ENCODE peak calls at places on chromosomes 4 and X, in seven cellular contexts. One of them, this sample, is unnamed.

GRCh38 chr4:70138751-70139150 is 15.3 kb upstream of the PRR27 start:
- DNase-seq in uterus: no peak
- DNase-seq in GM20000: no peak
- DNase-seq in heart right ventricle: no peak
- DNase-seq in epithelial cell of proximal tubule: no peak
- DNase-seq in Calu3: no peak
- DNase-seq in Caco-2: peak
- DNase-seq in this sample: no peak

GRCh38 chrX:47646636-47647035 is 3.7 kb downstream of the ELK1 start:
- DNase-seq in uterus: no peak
- DNase-seq in Calu3: no peak
- DNase-seq in epithelial cell of proximal tubule: no peak
- DNase-seq in heart right ventricle: no peak
- DNase-seq in Caco-2: no peak
- DNase-seq in GM20000: no peak
- DNase-seq in this sample: no peak

GRCh38 chrX:11533211-11533651 is 132.5 kb downstream of the ARHGAP6 start:
- DNase-seq in GM20000: peak
- DNase-seq in uterus: no peak
- DNase-seq in epithelial cell of proximal tubule: peak
- DNase-seq in Caco-2: no peak
- DNase-seq in heart right ventricle: peak
- DNase-seq in Calu3: no peak
- DNase-seq in this sample: peak

GRCh38 chr4:40763228-40763716 is 13.5 kb downstream of the NSUN7 start:
- DNase-seq in heart right ventricle: no peak
- DNase-seq in uterus: no peak
- DNase-seq in GM20000: peak
- DNase-seq in Calu3: no peak
- DNase-seq in epithelial cell of proximal tubule: no peak
- DNase-seq in Caco-2: no peak
- DNase-seq in this sample: peak

GRCh38 chr4:122930877-122931276 is 8.5 kb upstream of the NUDT6 start:
- DNase-seq in Caco-2: no peak
- DNase-seq in uterus: no peak
- DNase-seq in epithelial cell of proximal tubule: no peak
- DNase-seq in Calu3: no peak
- DNase-seq in GM20000: peak
- DNase-seq in heart right ventricle: no peak
- DNase-seq in this sample: peak

GRCh38 chr4:90027565-90027964 is 99.6 kb upstream of the CCSER1 start:
- DNase-seq in Caco-2: no peak
- DNase-seq in epithelial cell of proximal tubule: no peak
- DNase-seq in GM20000: peak
- DNase-seq in Calu3: no peak
- DNase-seq in uterus: no peak
- DNase-seq in heart right ventricle: no peak
- DNase-seq in this sample: no peak

GRCh38 chr4:878796-879729 is 53.1 kb downstream of the GAK start:
- DNase-seq in epithelial cell of proximal tubule: no peak
- DNase-seq in Caco-2: no peak
- DNase-seq in heart right ventricle: no peak
- DNase-seq in Calu3: no peak
- DNase-seq in GM20000: no peak
- DNase-seq in uterus: no peak
- DNase-seq in this sample: no peak

GRCh38 chr4:75995727-75996126 is 5.0 kb upstream of the SDAD1 start:
- DNase-seq in uterus: no peak
- DNase-seq in GM20000: peak
- DNase-seq in Calu3: no peak
- DNase-seq in heart right ventricle: no peak
- DNase-seq in epithelial cell of proximal tubule: no peak
- DNase-seq in Caco-2: no peak
- DNase-seq in this sample: peak

GRCh38 chrX:153970398-153971123 is 1.1 kb downstream of the HCFC1 start:
- DNase-seq in Calu3: peak
- DNase-seq in Caco-2: no peak
- DNase-seq in uterus: peak
- DNase-seq in epithelial cell of proximal tubule: no peak
- DNase-seq in GM20000: peak
- DNase-seq in heart right ventricle: peak
- DNase-seq in this sample: peak

GRCh38 chr4:151673913-151674520 is 86.8 kb downstream of the GATB start:
- DNase-seq in Caco-2: no peak
- DNase-seq in Calu3: no peak
- DNase-seq in heart right ventricle: no peak
- DNase-seq in uterus: no peak
- DNase-seq in GM20000: no peak
- DNase-seq in epithelial cell of proximal tubule: no peak
- DNase-seq in this sample: no peak

GRCh38 chr4:12635629-12636028 is 848.5 kb downstream of the RAB28 start:
- DNase-seq in uterus: no peak
- DNase-seq in epithelial cell of proximal tubule: no peak
- DNase-seq in GM20000: no peak
- DNase-seq in Calu3: no peak
- DNase-seq in Caco-2: no peak
- DNase-seq in heart right ventricle: no peak
- DNase-seq in this sample: no peak

GRCh38 chr4:8854016-8854415 is 17.6 kb downstream of the HMX1 start:
- DNase-seq in GM20000: no peak
- DNase-seq in epithelial cell of proximal tubule: no peak
- DNase-seq in Caco-2: no peak
- DNase-seq in uterus: no peak
- DNase-seq in heart right ventricle: no peak
- DNase-seq in Calu3: no peak
- DNase-seq in this sample: no peak

GRCh38 chr4:15755321-15755750 is 22.8 kb upstream of the CD38 start:
- DNase-seq in epithelial cell of proximal tubule: no peak
- DNase-seq in heart right ventricle: no peak
- DNase-seq in uterus: no peak
- DNase-seq in GM20000: no peak
- DNase-seq in Caco-2: no peak
- DNase-seq in Calu3: no peak
- DNase-seq in this sample: peak

GRCh38 chr4:15898902-15899301 is 39.6 kb downstream of the FGFBP1 start:
- DNase-seq in Caco-2: no peak
- DNase-seq in GM20000: no peak
- DNase-seq in uterus: no peak
- DNase-seq in heart right ventricle: no peak
- DNase-seq in epithelial cell of proximal tubule: no peak
- DNase-seq in Calu3: no peak
- DNase-seq in this sample: no peak

GRCh38 chr4:100041646-100042045 is 91.6 kb upstream of the H2AZ1 start:
- DNase-seq in uterus: no peak
- DNase-seq in epithelial cell of proximal tubule: no peak
- DNase-seq in Caco-2: no peak
- DNase-seq in heart right ventricle: no peak
- DNase-seq in Calu3: peak
- DNase-seq in GM20000: no peak
- DNase-seq in this sample: peak

GRCh38 chr4:1207157-1207470 is 34.7 kb upstream of the SPON2 start:
- DNase-seq in Caco-2: peak
- DNase-seq in epithelial cell of proximal tubule: no peak
- DNase-seq in uterus: no peak
- DNase-seq in Calu3: no peak
- DNase-seq in heart right ventricle: no peak
- DNase-seq in GM20000: no peak
- DNase-seq in this sample: no peak

GRCh38 chrX:65596270-65596669 is 61.7 kb upstream of the LAS1L start:
- DNase-seq in GM20000: peak
- DNase-seq in uterus: peak
- DNase-seq in Calu3: no peak
- DNase-seq in heart right ventricle: no peak
- DNase-seq in Caco-2: no peak
- DNase-seq in epithelial cell of proximal tubule: no peak
- DNase-seq in this sample: peak

GRCh38 chr4:122329876-122330595 is 48.8 kb upstream of the ADAD1 start:
- DNase-seq in uterus: no peak
- DNase-seq in Caco-2: no peak
- DNase-seq in epithelial cell of proximal tubule: no peak
- DNase-seq in heart right ventricle: no peak
- DNase-seq in Calu3: no peak
- DNase-seq in GM20000: no peak
- DNase-seq in this sample: peak

GRCh38 chr4:76562161-76562560 is 127.1 kb downstream of the SHROOM3 start:
- DNase-seq in Calu3: no peak
- DNase-seq in GM20000: no peak
- DNase-seq in heart right ventricle: no peak
- DNase-seq in uterus: no peak
- DNase-seq in epithelial cell of proximal tubule: no peak
- DNase-seq in Caco-2: no peak
- DNase-seq in this sample: peak

GRCh38 chr4:142372570-142373300 is 473.4 kb downstream of the INPP4B start:
- DNase-seq in GM20000: no peak
- DNase-seq in Caco-2: no peak
- DNase-seq in heart right ventricle: no peak
- DNase-seq in epithelial cell of proximal tubule: no peak
- DNase-seq in uterus: no peak
- DNase-seq in Calu3: no peak
- DNase-seq in this sample: no peak

DNA sequence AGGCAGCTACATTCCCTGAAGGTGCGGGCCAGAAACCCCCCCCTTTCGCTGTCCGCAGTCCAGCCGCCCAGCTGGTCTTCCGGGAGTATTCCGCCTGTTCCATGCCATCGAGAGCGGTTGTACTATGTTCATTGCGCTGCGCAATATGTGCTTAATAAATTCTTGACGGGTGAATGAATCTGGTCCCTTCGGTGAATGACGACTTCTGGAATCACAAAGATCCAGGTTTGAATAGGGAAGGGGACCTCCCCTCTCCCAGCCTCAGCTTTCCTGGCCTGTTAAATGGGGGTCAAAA is 777 bp upstream of the TFE3 start:
- DNase-seq in heart right ventricle: no peak
- DNase-seq in Caco-2: no peak
- DNase-seq in uterus: no peak
- DNase-seq in Calu3: no peak
- DNase-seq in GM20000: no peak
- DNase-seq in epithelial cell of proximal tubule: no peak
- DNase-seq in this sample: no peak
- TF ChIP-seq CTCF in heart right ventricle: no peak
- TF ChIP-seq CTCF in Caco-2: no peak
- TF ChIP-seq CTCF in uterus: no peak
- TF ChIP-seq CTCF in Calu3: no peak
- TF ChIP-seq CTCF in GM20000: no peak
- TF ChIP-seq CTCF in epithelial cell of proximal tubule: no peak
- TF ChIP-seq CTCF in this sample: no peak

GRCh38 chr4:125526420-125526819 is 211.7 kb downstream of the FAT4 start:
- DNase-seq in Calu3: no peak
- DNase-seq in Caco-2: no peak
- DNase-seq in GM20000: no peak
- DNase-seq in uterus: no peak
- DNase-seq in epithelial cell of proximal tubule: no peak
- DNase-seq in heart right ventricle: no peak
- DNase-seq in this sample: peak
- TF ChIP-seq CTCF in Calu3: no peak
- TF ChIP-seq CTCF in Caco-2: no peak
- TF ChIP-seq CTCF in GM20000: no peak
- TF ChIP-seq CTCF in uterus: no peak
- TF ChIP-seq CTCF in epithelial cell of proximal tubule: peak
- TF ChIP-seq CTCF in heart right ventricle: no peak
- TF ChIP-seq CTCF in this sample: no peak

DNA sequence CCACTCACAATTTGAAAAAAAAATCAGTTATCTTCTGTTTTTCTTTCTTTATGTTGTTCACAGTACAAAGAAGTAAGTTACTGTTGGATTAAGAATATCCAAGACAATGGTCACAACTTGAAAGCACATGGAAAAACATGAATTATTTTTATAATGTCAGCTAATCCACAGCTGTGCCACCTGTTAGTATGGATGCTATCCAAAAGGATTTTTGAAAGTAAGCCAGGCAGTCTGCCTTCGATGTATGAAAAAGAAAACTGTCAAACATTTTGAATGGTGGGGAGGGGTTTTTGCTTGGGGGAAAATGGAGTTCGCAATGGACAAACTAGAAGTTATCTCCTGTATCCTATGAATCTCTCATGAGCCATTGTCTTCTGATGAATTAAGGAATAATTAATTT is 6.2 kb downstream of the GPM6A start:
- DNase-seq in Caco-2: no peak
- DNase-seq in heart right ventricle: no peak
- DNase-seq in Calu3: no peak
- DNase-seq in epithelial cell of proximal tubule: no peak
- DNase-seq in uterus: no peak
- DNase-seq in GM20000: no peak
- DNase-seq in this sample: no peak
- TF ChIP-seq CTCF in Caco-2: no peak
- TF ChIP-seq CTCF in heart right ventricle: no peak
- TF ChIP-seq CTCF in Calu3: no peak
- TF ChIP-seq CTCF in epithelial cell of proximal tubule: no peak
- TF ChIP-seq CTCF in uterus: no peak
- TF ChIP-seq CTCF in GM20000: no peak
- TF ChIP-seq CTCF in this sample: no peak

DNA sequence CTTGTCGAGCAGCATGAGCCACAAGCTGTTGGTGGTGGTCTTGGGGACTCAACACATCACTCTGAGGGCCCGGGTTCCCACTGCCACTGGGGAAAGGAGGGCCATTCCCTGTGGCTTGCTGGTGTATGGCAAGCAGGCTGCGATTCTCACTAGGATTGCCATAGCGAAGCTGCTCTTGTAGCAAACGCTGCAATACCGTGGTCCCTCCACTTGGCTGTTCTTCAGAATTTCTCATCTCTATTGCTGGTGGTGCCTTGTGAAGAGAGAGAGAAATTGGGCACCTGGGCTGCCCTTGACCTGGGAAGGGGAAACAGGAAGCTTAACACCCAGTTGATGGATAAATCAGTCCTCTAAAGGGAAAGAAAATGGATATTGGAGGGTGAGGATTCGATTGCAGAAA is 17.7 kb downstream of the AMOT start:
- DNase-seq in heart right ventricle: no peak
- DNase-seq in Calu3: no peak
- DNase-seq in GM20000: no peak
- DNase-seq in Caco-2: no peak
- DNase-seq in uterus: no peak
- DNase-seq in epithelial cell of proximal tubule: no peak
- DNase-seq in this sample: no peak
- TF ChIP-seq CTCF in heart right ventricle: no peak
- TF ChIP-seq CTCF in Calu3: no peak
- TF ChIP-seq CTCF in GM20000: no peak
- TF ChIP-seq CTCF in Caco-2: no peak
- TF ChIP-seq CTCF in uterus: no peak
- TF ChIP-seq CTCF in epithelial cell of proximal tubule: no peak
- TF ChIP-seq CTCF in this sample: no peak

DNA sequence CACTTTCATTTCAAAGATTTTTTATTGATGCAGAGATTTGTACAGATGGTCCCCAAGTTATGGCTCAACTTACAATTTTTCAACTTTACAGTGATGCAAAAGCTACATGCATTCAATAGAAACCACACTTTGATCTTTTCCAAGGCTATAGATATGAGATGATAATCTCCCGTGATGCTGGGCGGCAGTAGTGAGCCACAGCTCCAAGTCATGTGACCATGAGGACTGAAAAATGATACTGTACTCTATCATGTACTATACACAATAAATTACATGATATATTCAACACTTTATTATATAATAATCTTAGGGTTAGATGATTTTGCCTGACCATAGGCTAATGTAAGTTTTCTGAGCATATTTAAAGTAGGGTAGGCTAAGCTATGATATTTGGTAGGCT is 14.0 kb upstream of the GASK1B start:
- DNase-seq in epithelial cell of proximal tubule: no peak
- DNase-seq in Caco-2: no peak
- DNase-seq in Calu3: no peak
- DNase-seq in heart right ventricle: no peak
- DNase-seq in GM20000: no peak
- DNase-seq in uterus: no peak
- DNase-seq in this sample: no peak
- TF ChIP-seq CTCF in epithelial cell of proximal tubule: no peak
- TF ChIP-seq CTCF in Caco-2: no peak
- TF ChIP-seq CTCF in Calu3: no peak
- TF ChIP-seq CTCF in heart right ventricle: no peak
- TF ChIP-seq CTCF in GM20000: no peak
- TF ChIP-seq CTCF in uterus: no peak
- TF ChIP-seq CTCF in this sample: no peak